ENCODE peak calls at places on chromosomes 2 and 18, in five cellular contexts. B is mucosa of descending colon, J is heart left ventricle, G is ovary, A is dorsolateral prefrontal cortex. N is an unnamed sample.

GRCh38 chr18:26133652-26134051 is at the start of gene PSMA8:
- DNase-seq in B (no peak), J (peak; percentile 70), G (peak; percentile 39), A (no peak), N (no peak)

GRCh38 chr2:146214394-146214929 is 1630.4 kb upstream of the ACVR2A start:
- DNase-seq in B (peak; percentile 51), J (no peak), G (no peak), A (no peak), N (no peak)

GRCh38 chr2:146572598-146572997 is 1272.2 kb upstream of the ACVR2A start:
- DNase-seq in B (no peak), J (no peak), G (no peak), A (no peak), N (no peak)

GRCh38 chr2:180962727-180963312 is 17.6 kb upstream of the UBE2E3 start:
- DNase-seq in B (no peak), J (no peak), G (no peak), A (no peak), N (no peak)

GRCh38 chr2:29655391-29656086 is 265.8 kb downstream of the ALK start:
- DNase-seq in B (no peak), J (no peak), G (no peak), A (no peak), N (no peak)

GRCh38 chr2:126041648-126042047 is 614.3 kb upstream of the GYPC start:
- DNase-seq in B (no peak), J (no peak), G (no peak), A (no peak), N (no peak)

GRCh38 chr18:76824754-76825153 is 2.4 kb downstream of the ZNF236 start:
- DNase-seq in B (no peak), J (no peak), G (no peak), A (no peak), N (no peak)

GRCh38 chr2:219570924-219571310 is 422 bp downstream of the OBSL1 start:
- DNase-seq in B (no peak), J (no peak), G (peak; percentile 69), A (no peak), N (no peak)

GRCh38 chr2:99139003-99139402 is 2.5 kb upstream of the C2orf15 start:
- DNase-seq in B (no peak), J (no peak), G (no peak), A (no peak), N (no peak)

GRCh38 chr2:196234672-196235071 is 63.3 kb upstream of the STK17B start:
- DNase-seq in B (no peak), J (no peak), G (no peak), A (no peak), N (peak; percentile 89)

GRCh38 chr2:219206442-219207253 is at the start of gene ZFAND2B:
- DNase-seq in B (peak; percentile 97), J (peak; percentile 98), G (peak; percentile 97), A (peak; percentile 95), N (peak; percentile 74)

GRCh38 chr18:4453712-4454547 is 1.2 kb downstream of the DLGAP1 start:
- DNase-seq in B (no peak), J (peak; percentile 51), G (peak; percentile 33), A (peak; percentile 30), N (no peak)

GRCh38 chr18:44626807-44627206 is 53.9 kb upstream of the SETBP1 start:
- DNase-seq in B (no peak), J (no peak), G (no peak), A (no peak), N (no peak)

GRCh38 chr2:188721231-188721630 is 252.9 kb upstream of the COL3A1 start:
- DNase-seq in B (peak; percentile 15), J (no peak), G (no peak), A (no peak), N (no peak)

GRCh38 chr2:230778350-230779140 is 65.9 kb downstream of the CAB39 start:
- DNase-seq in B (no peak), J (no peak), G (no peak), A (no peak), N (peak; percentile 88)

GRCh38 chr2:88671786-88672427 is 19.6 kb upstream of the RPIA start:
- DNase-seq in B (no peak), J (no peak), G (no peak), A (no peak), N (peak; percentile 24)

GRCh38 chr18:14971461-14972185 is 223.7 kb downstream of the ANKRD30B start:
- DNase-seq in B (no peak), J (no peak), G (no peak), A (no peak), N (peak; percentile 19)

GRCh38 chr2:185892484-185892883 is 153.9 kb downstream of the FSIP2 start:
- DNase-seq in B (no peak), J (no peak), G (no peak), A (no peak), N (no peak)

GRCh38 chr2:144259332-144259731 is 260.6 kb downstream of the ZEB2 start:
- DNase-seq in B (no peak), J (no peak), G (no peak), A (no peak), N (no peak)

GRCh38 chr2:241072553-241073165 is 29.4 kb downstream of the MTERF4 start:
- DNase-seq in B (no peak), J (no peak), G (peak; percentile 21), A (no peak), N (no peak)

GRCh38 chr2:230441188-230441897 is 25.3 kb downstream of the SP100 start:
- DNase-seq in B (peak; percentile 18), J (no peak), G (no peak), A (no peak), N (no peak)

GRCh38 chr2:112713585-112713925 is 7.3 kb upstream of the NT5DC4 start:
- DNase-seq in B (no peak), J (no peak), G (no peak), A (no peak), N (no peak)

GRCh38 chr2:56522605-56523089 is 338.9 kb downstream of the CCDC85A start:
- DNase-seq in B (no peak), J (no peak), G (no peak), A (no peak), N (peak; percentile 62)

GRCh38 chr2:54239427-54239826 is 16.6 kb downstream of the TSPYL6 start:
- DNase-seq in B (no peak), J (no peak), G (no peak), A (no peak), N (peak; percentile 83)

GRCh38 chr2:192194866-192195547 is at the start of gene TMEFF2:
- DNase-seq in B (peak; percentile 12), J (peak; percentile 82), G (peak; percentile 68), A (peak; percentile 99), N (peak; percentile 83)

GRCh38 chr18:40159141-40160017 is 1795.7 kb upstream of the PIK3C3 start:
- DNase-seq in B (no peak), J (no peak), G (no peak), A (no peak), N (peak; percentile 48)

GRCh38 chr2:127066942-127067341 is 40.0 kb downstream of the BIN1 start:
- DNase-seq in B (peak; percentile 44), J (no peak), G (peak; percentile 68), A (no peak), N (no peak)

GRCh38 chr2:38107738-38108410 is 31.9 kb upstream of the CYP1B1 start:
- DNase-seq in B (no peak), J (no peak), G (no peak), A (no peak), N (no peak)

GRCh38 chr2:200812122-200813022 is 662 bp downstream of the BZW1 start:
- DNase-seq in B (peak; percentile 86), J (peak; percentile 87), G (peak; percentile 80), A (peak; percentile 65), N (no peak)

GRCh38 chr2:232418056-232418455 is 11.4 kb downstream of the ALPG start:
- DNase-seq in B (no peak), J (no peak), G (no peak), A (no peak), N (no peak)
- H3K4me3 ChIP-seq in B (no peak overlapping the region), J (no peak overlapping the region), G (no peak overlapping the region), A (no peak overlapping the region), N (no peak overlapping the region)

DNA sequence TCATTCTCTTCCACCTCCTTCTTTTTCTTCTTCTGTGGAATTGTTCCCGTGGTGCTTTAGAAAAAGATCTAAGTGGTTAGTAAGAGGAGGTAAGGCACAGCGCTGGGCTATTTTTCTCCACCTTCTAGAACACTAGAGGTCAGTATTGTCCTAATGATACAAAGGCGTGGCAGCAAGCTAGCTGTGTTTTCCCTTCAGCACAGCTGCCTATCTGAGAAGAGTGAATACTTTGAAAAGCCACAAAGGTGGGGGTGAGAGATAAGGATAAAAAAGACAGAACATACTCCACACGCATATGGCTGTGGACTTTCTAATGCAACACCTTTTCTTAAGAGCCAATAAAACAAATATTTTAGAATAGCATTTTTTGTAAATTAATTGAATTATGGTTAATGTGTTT is 2.1 kb downstream of the CNTNAP5 start:
- DNase-seq in B (peak; percentile 34), J (no peak), G (no peak), A (peak; percentile 44), N (no peak)
- TF ChIP-seq CTCF in B (no peak), J (peak; percentile 44), G (no peak), A (peak; percentile 52), N (peak; percentile 56)

DNA sequence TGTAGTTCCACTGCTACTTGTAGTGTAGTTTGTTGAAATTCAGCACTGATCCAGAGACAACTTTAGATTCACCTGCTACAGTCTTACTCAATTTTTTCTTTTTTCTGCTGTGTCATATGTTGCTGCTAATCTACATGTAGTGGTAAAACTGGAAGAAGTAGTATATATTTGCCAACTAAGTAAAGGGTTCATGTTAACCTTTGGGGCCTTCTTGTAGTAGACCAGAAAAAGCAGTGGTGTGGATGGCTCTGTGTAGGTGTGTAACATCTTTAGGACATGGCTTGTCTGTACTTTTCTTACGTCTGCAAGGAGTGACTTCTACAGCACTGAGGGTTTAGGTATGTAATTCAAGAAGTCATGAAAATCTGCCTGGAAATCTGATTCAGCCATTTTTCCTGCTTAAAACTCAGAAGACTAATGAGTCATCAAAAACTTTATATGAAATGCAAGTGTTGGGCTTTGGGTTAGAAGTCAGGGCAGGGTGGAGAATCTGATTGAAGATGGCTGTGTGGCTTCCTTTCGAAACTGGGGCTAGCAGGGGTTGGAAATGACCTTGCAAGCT is 8.4 kb downstream of the PTPRM start:
- DNase-seq in B (no peak), J (no peak), G (no peak), A (no peak), N (no peak)
- H3K4me3 ChIP-seq in B (no peak overlapping the region), J (no peak overlapping the region), G (no peak overlapping the region), A (no peak overlapping the region), N (no peak overlapping the region)

GRCh38 chr2:170812716-170813585 is 3.7 kb upstream of the GAD1 start:
- DNase-seq in B (peak; percentile 78), J (no peak), G (no peak), A (no peak), N (peak; percentile 92)
- TF ChIP-seq CTCF in B (no peak), J (peak; percentile 67), G (peak; percentile 22), A (peak; percentile 90), N (peak; percentile 63)

DNA sequence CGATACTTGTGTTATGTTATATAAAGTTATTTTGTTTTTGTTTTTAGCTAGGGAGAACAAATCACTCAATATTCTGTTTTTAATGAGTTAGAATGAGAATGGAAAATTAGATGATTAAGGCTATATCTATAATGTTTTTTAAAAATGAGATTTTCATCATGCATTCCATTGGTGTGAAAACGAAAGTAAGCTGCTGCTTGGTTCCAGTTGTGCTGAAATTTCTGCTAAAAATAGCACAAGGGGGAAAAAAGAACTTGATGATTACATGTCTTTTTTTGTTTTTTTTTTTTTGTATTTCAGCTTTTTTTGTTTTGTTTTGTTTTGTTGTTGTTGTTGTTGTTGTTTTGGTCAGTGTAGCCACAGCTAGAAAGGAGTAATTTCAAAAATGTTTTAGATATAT is 242.6 kb upstream of the KCNJ3 start:
- DNase-seq in B (no peak), J (no peak), G (no peak), A (no peak), N (no peak)
- H3K4me3 ChIP-seq in B (no peak overlapping the region), J (peak overlapping the region; percentile 39), G (peak overlapping the region; percentile 29), A (peak overlapping the region; percentile 51), N (no peak overlapping the region)

N was measured in astrocyte of the cerebellum.